ENCODE peak calls at places on chromosomes 5 and 9, in six cellular contexts. J, O, Y, V, P and F are unnamed samples.
A peak's percentile ranks its signal among the peaks of the same experiment; 100 is the strongest.

GRCh38 chr5:151619812-151620462 is 28.8 kb upstream of the FAT2 start:
- DNase-seq in J (no peak), O (no peak), Y (no peak), V (no peak), P (no peak), F (no peak)

GRCh38 chr9:6247266-6247665 is 31.7 kb downstream of the IL33 start:
- DNase-seq in J (no peak), O (peak; percentile 34), Y (no peak), V (no peak), P (no peak), F (no peak)

GRCh38 chr9:3732077-3733038 is 206.6 kb upstream of the RFX3 start:
- DNase-seq in J (peak; percentile 63), O (peak; percentile 91), Y (peak; percentile 78), V (peak; percentile 77), P (no peak), F (no peak)

GRCh38 chr9:110040788-110041187 is 167.2 kb downstream of the C9orf152 start:
- DNase-seq in J (no peak), O (peak; percentile 85), Y (no peak), V (no peak), P (no peak), F (no peak)

GRCh38 chr5:109161914-109162683 is 247.7 kb downstream of the PJA2 start:
- DNase-seq in J (no peak), O (peak; percentile 29), Y (no peak), V (no peak), P (no peak), F (no peak)

GRCh38 chr5:138712791-138713190 is 40.4 kb upstream of the CTNNA1 start:
- DNase-seq in J (no peak), O (no peak), Y (no peak), V (no peak), P (no peak), F (no peak)

GRCh38 chr9:130304141-130304540 is 38.6 kb downstream of the HMCN2 start:
- DNase-seq in J (no peak), O (no peak), Y (no peak), V (no peak), P (no peak), F (no peak)

GRCh38 chr5:148910686-148911361 is 84.4 kb downstream of the ADRB2 start:
- DNase-seq in J (no peak), O (peak; percentile 37), Y (no peak), V (no peak), P (peak; percentile 20), F (no peak)

GRCh38 chr5:122896598-122897282 is 51.3 kb downstream of the SNX24 start:
- DNase-seq in J (no peak), O (peak; percentile 60), Y (no peak), V (no peak), P (no peak), F (no peak)

GRCh38 chr9:90966475-90967150 is 165.0 kb downstream of the SYK start:
- DNase-seq in J (no peak), O (peak; percentile 34), Y (no peak), V (no peak), P (no peak), F (no peak)

GRCh38 chr5:126676195-126676624 is 75.5 kb downstream of the PHAX start:
- DNase-seq in J (no peak), O (peak; percentile 68), Y (peak; percentile 89), V (peak; percentile 76), P (no peak), F (peak; percentile 70)

GRCh38 chr5:84227221-84227620 is 157.5 kb downstream of the EDIL3 start:
- DNase-seq in J (no peak), O (no peak), Y (no peak), V (no peak), P (no peak), F (no peak)

GRCh38 chr5:180568914-180569313 is 22.4 kb downstream of the SCGB3A1 start:
- DNase-seq in J (no peak), O (no peak), Y (no peak), V (no peak), P (no peak), F (no peak)

GRCh38 chr9:17120203-17120602 is 14.6 kb upstream of the CNTLN start:
- DNase-seq in J (no peak), O (no peak), Y (no peak), V (no peak), P (no peak), F (no peak)

GRCh38 chr9:81411961-81412360 is 277.4 kb downstream of the TLE1 start:
- DNase-seq in J (no peak), O (no peak), Y (no peak), V (no peak), P (no peak), F (no peak)

GRCh38 chr5:170293273-170293672 is 4.3 kb downstream of the LCP2 start:
- DNase-seq in J (peak; percentile 79), O (no peak), Y (no peak), V (no peak), P (no peak), F (peak; percentile 42)

GRCh38 chr5:102296229-102296817 is at the start of gene SLCO4C1:
- DNase-seq in J (peak; percentile 69), O (peak; percentile 52), Y (peak; percentile 61), V (peak; percentile 91), P (peak; percentile 61), F (no peak)

GRCh38 chr9:125758986-125759811 is 12.0 kb downstream of the PBX3 start:
- DNase-seq in J (no peak), O (peak; percentile 32), Y (no peak), V (peak; percentile 12), P (peak; percentile 22), F (no peak)

DNA sequence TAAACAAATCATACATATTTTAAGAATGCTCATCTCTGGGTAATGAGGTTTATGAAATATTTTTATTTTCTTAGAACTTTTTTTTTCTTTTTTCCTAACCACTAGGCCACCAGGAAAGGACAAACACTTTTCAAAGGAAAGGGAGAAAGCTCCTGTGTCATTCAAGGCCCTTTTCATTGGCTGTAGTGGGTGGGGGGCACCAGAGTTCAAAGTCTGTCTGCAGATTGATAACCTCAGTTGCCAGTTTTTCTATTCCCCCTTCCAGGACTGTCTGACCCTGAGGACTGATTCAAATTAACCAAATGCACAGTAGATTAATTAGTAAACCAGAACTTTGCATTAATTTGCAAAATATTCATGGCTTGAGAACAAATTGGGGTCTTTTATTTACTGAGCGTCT is 72.8 kb upstream of the NIPAL4 start:
- DNase-seq in J (no peak), O (no peak), Y (no peak), V (no peak), P (no peak), F (no peak)
- H3K4me1 ChIP-seq in J (peaks cover 86% of the 10 kb centered on the region), O (peaks cover 42% of the 10 kb centered on the region), Y (peaks cover 85% of the 10 kb centered on the region), V (peaks cover 55% of the 10 kb centered on the region), P (peaks cover 46% of the 10 kb centered on the region), F (peaks cover 20% of the 10 kb centered on the region)

GRCh38 chr5:81234801-81235200 is 1.7 kb downstream of the CKMT2 start:
- DNase-seq in J (no peak), O (no peak), Y (no peak), V (no peak), P (peak; percentile 54), F (peak; percentile 12)

GRCh38 chr5:81232449-81233079 is 558 bp upstream of the CKMT2 start:
- DNase-seq in J (peak; percentile 96), O (peak; percentile 58), Y (no peak), V (no peak), P (peak; percentile 85), F (no peak)

GRCh38 chr5:81234299-81234698 is 1.2 kb downstream of the CKMT2 start:
- DNase-seq in J (no peak), O (no peak), Y (no peak), V (no peak), P (no peak), F (no peak)

GRCh38 chr5:81235287-81236072 is 2.4 kb downstream of the CKMT2 start:
- DNase-seq in J (peak; percentile 84), O (peak; percentile 38), Y (no peak), V (no peak), P (peak; percentile 55), F (no peak)

GRCh38 chr5:81233080-81233634 is at the start of gene CKMT2:
- DNase-seq in J (peak; percentile 94), O (peak; percentile 74), Y (no peak), V (no peak), P (peak; percentile 91), F (no peak)
- H3K4me3 ChIP-seq in J (peak within 1 kb of the TSS; percentile 46), O (peak within 1 kb of the TSS; percentile 22), Y (no peak within 1 kb of the TSS), V (no peak within 1 kb of the TSS), P (peak within 1 kb of the TSS; percentile 70), F (no peak within 1 kb of the TSS)

DNA sequence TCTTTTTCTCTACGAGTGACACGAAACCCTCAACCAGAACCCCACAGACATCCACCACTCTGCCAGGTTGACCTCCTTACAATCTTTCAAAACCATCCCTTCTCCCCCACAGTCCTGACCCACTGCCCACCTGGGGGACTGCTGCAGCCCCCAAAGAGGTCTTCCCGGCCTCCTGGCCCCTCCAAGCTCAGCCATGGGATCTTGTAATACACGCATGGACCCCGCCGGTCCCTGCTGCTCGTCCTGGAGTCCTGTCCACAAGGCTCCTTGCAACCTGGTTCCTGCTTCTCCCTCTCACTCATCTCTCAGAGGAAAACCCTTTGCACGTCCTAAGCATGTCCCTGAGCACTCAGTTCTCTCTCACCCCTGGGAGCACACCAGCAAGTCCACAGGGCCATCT is 187.3 kb downstream of the CDK5RAP2 start:
- DNase-seq in J (no peak), O (no peak), Y (no peak), V (no peak), P (no peak), F (no peak)
- H3K4me1 ChIP-seq in J (peaks cover 16% of the 10 kb centered on the region), O (no peaks in the 10 kb centered on the region), Y (peaks cover 17% of the 10 kb centered on the region), V (peaks cover 2% of the 10 kb centered on the region), P (peaks cover 13% of the 10 kb centered on the region), F (no peaks in the 10 kb centered on the region)

GRCh38 chr5:69416180-69416579 is 1.3 kb downstream of the MARVELD2 start:
- DNase-seq in J (no peak), O (no peak), Y (no peak), V (no peak), P (no peak), F (no peak)
- H3K4me3 ChIP-seq in J (no peak overlapping the region), O (peak overlapping the region; percentile 43), Y (no peak overlapping the region), V (no peak overlapping the region), P (no peak overlapping the region), F (no peak overlapping the region)

GRCh38 chr5:141524604-141525597 is 36.0 kb downstream of the PCDHGC5 start:
- DNase-seq in J (peak; percentile 93), O (peak; percentile 98), Y (peak; percentile 92), V (peak; percentile 79), P (peak; percentile 86), F (peak; percentile 49)
- H3K4me1 ChIP-seq in J (peaks cover 56% of the 10 kb centered on the region), O (no peaks in the 10 kb centered on the region), Y (peaks cover 36% of the 10 kb centered on the region), V (peaks cover 36% of the 10 kb centered on the region), P (peaks cover 84% of the 10 kb centered on the region), F (no peaks in the 10 kb centered on the region)